ENCODE peak calls at places on chromosome 22, in nine cellular contexts. E is A549, V is transverse colon, N is uterus, H is spleen, M is GM12891, B is body of pancreas, W is IMR-90, Q is tibial nerve. K is an unnamed sample.

GRCh38 chr22:43385770-43386641 is 25.8 kb upstream of the MPPED1 start:
- DNase-seq in Q (peak), H (peak), E (peak), B (peak), N (peak), V (peak), W (peak), M (peak), K (peak)

GRCh38 chr22:39547587-39547947 is 15.0 kb upstream of the RPS19BP1 start:
- DNase-seq in E (no peak), V (no peak), W (no peak), Q (no peak), H (no peak), B (no peak), M (no peak), N (no peak), K (no peak)

GRCh38 chr22:17928391-17928790 is 96.0 kb downstream of the MICAL3 start:
- DNase-seq in E (no peak), H (no peak), N (no peak), W (no peak), Q (no peak), B (no peak), V (no peak), M (no peak), K (no peak)

GRCh38 chr22:46453006-46453828 is 84.2 kb downstream of the CELSR1 start:
- DNase-seq in B (peak), H (no peak), V (no peak), E (no peak), W (no peak), M (no peak), Q (no peak), N (no peak), K (no peak)

GRCh38 chr22:25018009-25018408 is 65.5 kb downstream of the KIAA1671 start:
- DNase-seq in W (no peak), V (no peak), E (no peak), B (no peak), Q (no peak), H (no peak), M (no peak), N (no peak), K (no peak)

GRCh38 chr22:22666307-22667091 is 22.1 kb downstream of the GGTLC2 start:
- DNase-seq in H (no peak), W (peak), N (no peak), V (peak), M (peak), B (peak), Q (no peak), E (peak), K (no peak)

GRCh38 chr22:49197500-49197899 is 630.2 kb downstream of the BRD1 start:
- DNase-seq in B (no peak), N (peak), W (no peak), M (no peak), E (no peak), H (peak), V (no peak), Q (no peak), K (no peak)

GRCh38 chr22:50613291-50613981 is 12.8 kb downstream of the MAPK8IP2 start:
- DNase-seq in W (no peak), H (peak), M (no peak), N (no peak), Q (no peak), B (peak), E (no peak), V (peak), K (no peak)

GRCh38 chr22:28115426-28115825 is 196.4 kb upstream of the PITPNB start:
- DNase-seq in V (no peak), Q (no peak), N (no peak), E (no peak), B (no peak), M (no peak), H (no peak), W (no peak), K (no peak)

GRCh38 chr22:29270475-29271271 is 2.6 kb downstream of the EWSR1 start:
- DNase-seq in V (no peak), N (no peak), H (no peak), E (no peak), M (no peak), B (no peak), W (peak), Q (no peak), K (no peak)

GRCh38 chr22:45268167-45268957 is 16.4 kb upstream of the UPK3A start:
- DNase-seq in M (no peak), W (no peak), Q (no peak), B (peak), N (peak), H (peak), E (peak), V (peak), K (peak)

GRCh38 chr22:50184541-50185383 is 951 bp upstream of the TRABD start:
- DNase-seq in N (no peak), B (peak), W (no peak), Q (no peak), V (no peak), M (no peak), H (peak), E (no peak), K (no peak)

GRCh38 chr22:28826921-28827320 is 26.6 kb upstream of the XBP1 start:
- DNase-seq in M (no peak), B (no peak), E (no peak), H (no peak), W (no peak), V (no peak), Q (no peak), N (no peak), K (no peak)

GRCh38 chr22:39943366-39943765 is 16.8 kb upstream of the TMA7B start:
- DNase-seq in H (no peak), N (no peak), V (no peak), E (no peak), W (no peak), M (no peak), Q (no peak), B (no peak), K (no peak)

GRCh38 chr22:44025171-44026065 is 1.3 kb downstream of the PARVB start:
- DNase-seq in V (peak), H (peak), W (no peak), N (peak), E (no peak), Q (no peak), M (peak), B (peak), K (no peak)

GRCh38 chr22:20093437-20093836 is 13.4 kb downstream of the DGCR8 start:
- DNase-seq in B (peak), Q (no peak), W (no peak), E (no peak), H (peak), N (no peak), V (no peak), M (no peak), K (no peak)

GRCh38 chr22:43177479-43177878 is 9.5 kb downstream of the TTLL12 start:
- DNase-seq in N (no peak), W (no peak), V (no peak), Q (no peak), H (peak), B (no peak), M (no peak), E (no peak), K (no peak)

GRCh38 chr22:31661851-31662667 is at the start of gene PISD:
- DNase-seq in N (peak), Q (peak), B (peak), V (peak), E (peak), H (peak), W (peak), M (peak), K (peak)
- TF ChIP-seq POLR2A in N (peak), Q (no peak), B (peak), V (peak), E (peak), H (no peak), W (peak), M (peak), K (peak)

DNA sequence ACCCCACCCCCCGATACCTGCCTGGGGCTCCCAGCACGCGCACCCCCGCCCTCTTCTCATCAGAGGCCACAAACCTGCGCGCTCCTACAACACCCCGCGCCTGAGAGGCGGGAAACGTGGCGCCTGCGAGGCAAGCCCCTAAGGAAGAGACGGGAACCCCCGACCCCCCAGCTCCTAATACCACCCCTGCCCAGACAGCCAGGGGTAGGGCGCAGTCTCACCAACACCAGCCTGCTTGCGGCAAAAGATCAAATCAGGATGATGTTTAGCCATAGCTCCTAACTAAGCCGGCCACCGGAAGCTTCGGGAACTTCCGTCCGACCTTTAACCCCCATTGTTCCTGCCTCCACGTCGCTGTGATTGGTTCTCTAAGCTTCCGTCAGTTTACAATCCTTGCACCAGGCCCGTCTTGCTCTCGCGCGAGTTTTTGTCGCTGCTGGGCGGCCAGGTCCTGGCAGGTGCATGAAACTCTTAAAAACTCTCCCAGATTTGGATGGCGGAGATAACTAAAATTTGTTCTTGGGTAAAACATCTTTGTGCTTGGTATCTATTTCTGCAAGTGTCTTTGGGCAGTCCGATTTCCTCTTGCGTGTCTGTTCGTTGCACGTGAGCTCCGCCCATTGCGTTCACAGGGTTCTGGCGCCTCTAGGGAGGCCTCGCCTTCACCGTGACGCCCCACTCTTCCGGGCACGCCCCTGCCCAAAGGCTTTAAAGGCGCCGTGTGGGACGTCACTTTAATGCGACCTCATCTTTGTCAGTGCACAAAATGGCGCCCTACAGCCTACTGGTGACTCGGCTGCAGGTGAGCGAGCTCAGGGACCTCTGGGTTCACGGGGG is at the start of the genes ACO2 and PHF5A:
- DNase-seq in Q (peak), E (peak), M (peak), N (peak), H (peak), B (peak), V (peak), W (peak), K (peak)
- TF ChIP-seq POLR2A in Q (no peak), E (peak), M (peak), N (peak), H (peak), B (peak), V (peak), W (peak), K (peak)

DNA sequence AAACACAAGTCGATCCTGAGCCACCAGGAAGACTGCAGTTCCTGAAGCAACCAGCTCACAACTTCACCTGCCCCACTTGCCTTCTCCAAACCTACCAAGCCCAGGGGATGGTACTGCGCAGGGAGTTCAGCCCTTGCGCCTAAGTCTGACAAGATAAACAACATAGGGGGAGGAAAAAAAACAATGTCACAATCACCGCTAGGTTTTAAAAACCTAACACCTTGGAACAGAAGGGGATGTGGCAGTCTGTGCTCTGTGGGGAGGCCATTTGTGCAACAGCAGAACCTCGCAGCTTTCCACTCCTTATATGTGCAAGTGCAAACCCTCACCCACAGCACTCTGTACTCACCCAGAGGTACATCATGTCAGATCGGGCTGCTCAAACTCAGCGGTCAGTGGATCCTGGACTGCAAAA is 134.2 kb downstream of the RBFOX2 start:
- DNase-seq in H (no peak), E (no peak), Q (no peak), M (no peak), N (peak), B (no peak), W (no peak), V (peak), K (no peak)
- TF ChIP-seq POLR2A in H (no peak), E (no peak), Q (no peak), M (no peak), N (no peak), B (no peak), W (no peak), V (peak), K (no peak)

GRCh38 chr22:41589601-41590365 is at the start of gene PMM1:
- DNase-seq in N (peak), E (peak), B (peak), V (peak), M (peak), W (peak), H (peak), Q (peak), K (peak)
- TF ChIP-seq POLR2A in N (peak), E (peak), B (peak), V (peak), M (peak), W (peak), H (peak), Q (peak), K (peak)

DNA sequence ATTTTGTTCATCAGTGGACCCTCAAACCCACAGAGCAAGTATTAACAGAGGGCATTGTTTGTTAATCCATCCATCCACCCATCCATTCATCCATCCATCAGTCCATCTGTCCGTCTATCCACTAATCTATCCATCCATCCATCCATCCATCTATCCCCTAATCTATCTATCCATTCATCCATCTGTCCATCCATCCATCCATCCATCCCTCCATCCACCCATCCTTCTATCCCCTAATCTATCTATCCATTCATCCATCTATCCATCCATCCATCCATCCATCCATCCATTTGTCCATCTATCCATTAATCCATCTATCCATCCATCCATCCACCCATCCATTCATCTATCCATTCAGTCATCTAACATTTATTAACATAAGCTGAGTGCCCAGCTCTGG is 307.3 kb downstream of the MIAT start:
- DNase-seq in M (no peak), V (no peak), B (no peak), H (no peak), N (no peak), W (no peak), Q (no peak), E (no peak), K (no peak)
- TF ChIP-seq POLR2A in M (no peak), V (no peak), B (no peak), H (no peak), N (no peak), W (no peak), Q (no peak), E (no peak), K (no peak)

GRCh38 chr22:23912293-23912903 is 18.2 kb downstream of the MIF start:
- DNase-seq in W (no peak), Q (no peak), V (no peak), M (no peak), E (no peak), B (no peak), H (no peak), N (no peak), K (no peak)

GRCh38 chr22:23915230-23915754 is 21.1 kb downstream of the MIF start:
- DNase-seq in H (no peak), E (no peak), V (no peak), Q (no peak), W (no peak), B (no peak), N (no peak), M (no peak), K (no peak)

GRCh38 chr22:23913306-23913660 is 19.1 kb downstream of the MIF start:
- DNase-seq in V (no peak), Q (no peak), E (no peak), M (peak), W (no peak), B (no peak), N (no peak), H (no peak), K (no peak)

GRCh38 chr22:23911318-23911980 is 17.3 kb downstream of the MIF start:
- DNase-seq in Q (no peak), N (no peak), H (no peak), V (no peak), M (no peak), B (no peak), E (no peak), W (no peak), K (no peak)

GRCh38 chr22:23913661-23914353 is 19.6 kb downstream of the MIF start:
- DNase-seq in W (peak), M (peak), V (peak), H (peak), B (peak), Q (peak), E (no peak), N (peak), K (peak)
- TF ChIP-seq POLR2A in W (peak), M (peak), V (peak), H (peak), B (peak), Q (peak), E (no peak), N (peak), K (peak)

GRCh38 chr22:26672590-26673468 is 15.4 kb downstream of the MIAT start:
- DNase-seq in H (peak), M (peak), Q (peak), E (peak), V (peak), B (peak), W (peak), N (peak), K (peak)
- TF ChIP-seq POLR2A in H (no peak), M (peak), Q (no peak), E (peak), V (peak), B (peak), W (peak), N (no peak), K (peak)